ENCODE peak calls at places on chromosome 11, in eight cellular contexts. M is body of pancreas, N is AG04450, Y is GM06990, B is fibroblast of lung, F is kidney, Q is endothelial cell, U is MM.1S. P is an unnamed sample.

GRCh38 chr11:122205036-122205435 is 89.0 kb upstream of the BLID start:
- DNase-seq in M (no peak), N (no peak), Y (no peak), B (peak), F (no peak), Q (no peak), U (no peak), P (no peak)

GRCh38 chr11:113174862-113175261 is 139.5 kb upstream of the TTC12 start:
- DNase-seq in M (no peak), N (no peak), Y (no peak), B (no peak), F (no peak), Q (no peak), U (no peak), P (no peak)

GRCh38 chr11:19714387-19715363 is 2.0 kb downstream of the NAV2 start:
- DNase-seq in M (no peak), N (peak), Y (no peak), B (peak), F (peak), Q (no peak), U (no peak), P (no peak)

GRCh38 chr11:33778682-33779081 is 4.4 kb upstream of the FBXO3 start:
- DNase-seq in M (no peak), N (peak), Y (no peak), B (peak), F (no peak), Q (no peak), U (no peak), P (no peak)

GRCh38 chr11:115676768-115677167 is 172.6 kb upstream of the CADM1 start:
- DNase-seq in M (no peak), N (peak), Y (no peak), B (peak), F (no peak), Q (no peak), U (no peak), P (no peak)

GRCh38 chr11:97201743-97202612 is 812.2 kb downstream of the JRKL start:
- DNase-seq in M (no peak), N (no peak), Y (no peak), B (no peak), F (no peak), Q (no peak), U (no peak), P (no peak)

GRCh38 chr11:6283453-6284023 is 23.9 kb downstream of the CCKBR start:
- DNase-seq in M (no peak), N (no peak), Y (no peak), B (no peak), F (no peak), Q (no peak), U (no peak), P (no peak)

GRCh38 chr11:115941481-115941993 is 437.3 kb upstream of the CADM1 start:
- DNase-seq in M (peak), N (peak), Y (no peak), B (peak), F (peak), Q (no peak), U (no peak), P (no peak)

GRCh38 chr11:69320756-69321741 is 27.1 kb downstream of the MYEOV start:
- DNase-seq in M (no peak), N (no peak), Y (no peak), B (peak), F (no peak), Q (no peak), U (no peak), P (no peak)

GRCh38 chr11:44725016-44725651 is 1.6 kb upstream of the TSPAN18 start:
- DNase-seq in M (no peak), N (no peak), Y (no peak), B (no peak), F (no peak), Q (peak), U (no peak), P (no peak)

GRCh38 chr11:71537537-71537936 is 288 bp upstream of the KRTAP5-8 start:
- DNase-seq in M (no peak), N (no peak), Y (no peak), B (no peak), F (no peak), Q (no peak), U (no peak), P (no peak)

GRCh38 chr11:45298718-45299117 is 12.6 kb upstream of the SYT13 start:
- DNase-seq in M (no peak), N (no peak), Y (no peak), B (no peak), F (no peak), Q (no peak), U (no peak), P (no peak)

GRCh38 chr11:69699213-69699612 is 4.6 kb downstream of the FGF19 start:
- DNase-seq in M (no peak), N (no peak), Y (no peak), B (no peak), F (no peak), Q (no peak), U (no peak), P (no peak)

GRCh38 chr11:12087075-12087775 is 23.2 kb upstream of the MICAL2 start:
- DNase-seq in M (no peak), N (no peak), Y (no peak), B (peak), F (no peak), Q (no peak), U (peak), P (no peak)
- TF ChIP-seq CTCF in M (no peak), N (no peak), Y (peak), B (no peak), F (no peak), Q (no peak), U (peak), P (peak)

DNA sequence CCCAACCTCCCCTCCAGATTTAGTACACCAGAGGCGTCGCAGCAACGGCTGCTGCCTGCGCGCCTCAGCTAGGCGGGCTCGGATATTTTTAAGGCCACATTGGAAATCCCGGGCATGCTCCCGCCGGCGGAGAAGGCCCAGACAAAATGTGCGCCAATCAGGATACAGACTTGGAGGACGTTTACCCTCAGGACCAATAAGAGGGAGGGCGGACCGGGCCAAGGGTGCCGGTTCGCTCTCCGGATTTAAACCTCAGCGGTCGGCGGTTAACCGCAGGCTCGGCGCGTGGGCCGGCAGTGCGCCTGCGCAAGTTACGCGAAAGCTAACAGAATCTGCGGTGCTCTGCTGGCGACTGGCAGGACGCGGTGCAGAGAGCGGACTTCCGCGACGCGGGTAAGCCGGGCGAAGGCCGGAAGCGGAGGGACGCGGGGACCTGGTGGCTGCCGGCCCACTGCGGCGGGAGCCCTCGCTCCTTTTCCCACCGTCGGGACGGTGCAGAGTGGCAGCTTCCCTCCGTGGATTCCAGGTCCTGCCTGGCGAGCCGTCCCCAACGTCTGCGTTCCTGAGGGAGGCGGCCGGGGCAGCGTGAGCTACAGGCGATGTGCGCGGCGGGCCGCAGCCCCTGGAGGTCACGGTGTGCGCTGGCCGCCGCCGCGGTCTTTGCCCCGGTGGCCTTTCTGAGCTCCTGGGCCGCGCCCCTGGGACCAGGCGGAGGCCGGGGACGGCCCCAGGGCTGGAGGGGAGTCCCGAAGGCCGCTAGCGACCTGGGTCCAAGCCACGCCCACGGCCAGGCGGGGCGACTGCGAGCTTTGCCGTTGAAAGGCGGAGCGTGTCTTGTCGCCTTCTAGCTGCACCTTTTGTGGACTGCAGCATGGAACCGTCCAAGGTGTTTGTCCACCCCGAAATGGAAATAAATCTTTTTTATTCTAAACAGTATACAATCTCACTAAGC is at the start of gene HYLS1:
- DNase-seq in M (peak), N (peak), Y (peak), B (peak), F (peak), Q (peak), U (peak), P (peak)
- TF ChIP-seq CTCF in M (peak), N (peak), Y (peak), B (peak), F (peak), Q (no peak), U (peak), P (peak)

GRCh38 chr11:65569973-65570918 is at the start of gene ZNRD2:
- DNase-seq in M (peak), N (peak), Y (peak), B (peak), F (peak), Q (peak), U (peak), P (peak)
- TF ChIP-seq CTCF in M (peak), N (peak), Y (peak), B (peak), F (no peak), Q (peak), U (peak), P (peak)

GRCh38 chr11:119907122-119907933 is 178.3 kb upstream of the NECTIN1 start:
- DNase-seq in M (peak), N (no peak), Y (no peak), B (no peak), F (no peak), Q (no peak), U (no peak), P (no peak)

GRCh38 chr11:119909077-119909476 is 180.1 kb upstream of the NECTIN1 start:
- DNase-seq in M (no peak), N (no peak), Y (no peak), B (no peak), F (no peak), Q (no peak), U (no peak), P (no peak)

GRCh38 chr11:119906376-119906775 is 177.4 kb upstream of the NECTIN1 start:
- DNase-seq in M (no peak), N (no peak), Y (no peak), B (no peak), F (no peak), Q (no peak), U (no peak), P (no peak)

GRCh38 chr11:119909495-119909894 is 180.5 kb upstream of the NECTIN1 start:
- DNase-seq in M (no peak), N (no peak), Y (no peak), B (no peak), F (no peak), Q (no peak), U (no peak), P (no peak)

DNA sequence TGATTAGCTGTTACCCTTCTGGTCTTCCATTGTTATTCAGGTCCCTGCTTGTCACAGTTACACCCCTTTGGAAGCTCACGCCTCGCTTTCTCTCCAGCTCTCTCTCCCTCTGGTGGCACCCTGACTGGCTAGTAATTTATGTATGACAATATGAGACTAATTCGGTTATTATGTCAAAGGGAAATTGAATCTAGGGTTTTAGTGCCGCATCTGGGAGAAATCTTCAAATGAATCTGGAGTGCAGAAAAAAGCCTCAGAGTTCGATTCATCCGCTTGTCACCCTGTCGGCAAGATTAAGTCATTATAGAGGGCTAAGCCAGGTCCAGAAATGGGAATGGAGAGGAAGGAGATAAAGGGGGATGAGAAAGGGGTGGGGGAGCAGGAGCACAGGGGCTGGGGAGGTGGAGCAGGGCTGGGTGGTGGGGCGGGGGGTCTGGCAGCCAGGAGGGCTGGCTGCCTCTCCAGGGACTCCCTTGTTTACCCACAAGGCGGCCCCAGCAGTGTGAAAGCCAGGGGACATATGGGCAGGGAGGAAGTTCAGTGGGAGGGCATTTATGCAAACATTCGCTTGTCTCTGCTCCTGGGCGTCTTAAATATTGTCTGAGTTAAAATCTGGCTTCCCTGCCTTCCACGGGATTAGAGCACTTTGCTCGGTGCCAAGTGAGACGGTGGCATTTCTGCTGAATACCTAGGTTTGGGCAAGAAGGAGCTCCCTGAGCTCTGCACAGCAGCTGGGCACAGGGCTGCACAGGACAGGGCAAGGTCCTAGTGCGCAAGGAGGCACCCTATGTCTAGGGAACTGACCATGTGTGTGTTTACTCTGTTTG is 179.1 kb upstream of the NECTIN1 start:
- DNase-seq in M (no peak), N (no peak), Y (no peak), B (no peak), F (no peak), Q (no peak), U (no peak), P (no peak)
- TF ChIP-seq CTCF in M (no peak), N (no peak), Y (peak), B (no peak), F (no peak), Q (no peak), U (no peak), P (no peak)

GRCh38 chr11:86781546-86781945 is 18.8 kb upstream of the PRSS23 start:
- DNase-seq in M (no peak), N (no peak), Y (no peak), B (no peak), F (no peak), Q (no peak), U (no peak), P (no peak)
- TF ChIP-seq CTCF in M (no peak), N (no peak), Y (no peak), B (no peak), F (no peak), Q (no peak), U (no peak), P (no peak)

GRCh38 chr11:57340228-57340627 is 2.1 kb downstream of the P2RX3 start:
- DNase-seq in M (no peak), N (no peak), Y (no peak), B (peak), F (no peak), Q (peak), U (no peak), P (peak)
- TF ChIP-seq CTCF in M (no peak), N (no peak), Y (no peak), B (no peak), F (no peak), Q (no peak), U (no peak), P (peak)

DNA sequence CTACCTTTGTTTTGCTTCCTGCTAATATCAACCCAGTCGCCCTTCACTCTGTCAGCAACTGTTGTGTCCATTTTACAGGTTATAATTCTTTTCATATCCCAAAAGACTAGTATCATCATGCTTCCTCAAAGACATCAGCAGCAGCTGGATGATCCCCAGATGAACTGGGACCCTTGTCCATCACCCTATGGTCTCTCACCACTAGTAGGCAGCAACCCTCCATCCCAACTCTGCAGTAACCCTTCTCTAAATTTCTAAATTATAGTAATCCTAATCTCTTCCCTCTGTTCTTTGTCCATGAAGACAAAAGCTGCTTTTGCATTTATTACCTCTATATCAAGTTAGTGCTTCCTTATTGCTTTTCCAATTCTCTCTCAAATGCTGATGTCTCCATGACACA is 1025.8 kb downstream of the FAM181B start:
- DNase-seq in M (no peak), N (no peak), Y (no peak), B (no peak), F (no peak), Q (no peak), U (no peak), P (no peak)
- TF ChIP-seq CTCF in M (no peak), N (no peak), Y (peak), B (no peak), F (no peak), Q (peak), U (peak), P (peak)

GRCh38 chr11:37107415-37107814 is 509.4 kb upstream of the RAG2 start:
- DNase-seq in M (no peak), N (no peak), Y (no peak), B (no peak), F (no peak), Q (no peak), U (no peak), P (no peak)
- TF ChIP-seq CTCF in M (no peak), N (peak), Y (no peak), B (no peak), F (no peak), Q (peak), U (no peak), P (peak)

P was measured in neural crest cell.